ENCODE peak calls at places on chromosome 17, in four cellular contexts. K is NCI-H446 treated with DMSO at 0.1 percent for 48 hours, R is head of caudate nucleus, M is NCI-H345. O is an unnamed sample.

GRCh38 chr17:58156839-58157803 is 8.9 kb downstream of the OR4D1 start:
- DNase-seq in K (no peak), R (peak; percentile 83), M (peak; percentile 7), O (no peak)

GRCh38 chr17:66523378-66524174 is 221.2 kb downstream of the PRKCA start:
- DNase-seq in K (no peak), R (no peak), M (no peak), O (no peak)

GRCh38 chr17:29012535-29012934 is 6.7 kb upstream of the SEZ6 start:
- DNase-seq in K (no peak), R (no peak), M (no peak), O (no peak)

GRCh38 chr17:71987634-71988033 is 133.2 kb upstream of the SOX9 start:
- DNase-seq in K (peak; percentile 31), R (no peak), M (no peak), O (no peak)

GRCh38 chr17:82440991-82441627 is 9.4 kb downstream of the CYBC1 start:
- DNase-seq in K (no peak), R (peak; percentile 71), M (peak; percentile 39), O (peak; percentile 24)

GRCh38 chr17:19574956-19575355 is 41.3 kb downstream of the SLC47A1 start:
- DNase-seq in K (no peak), R (no peak), M (no peak), O (no peak)

GRCh38 chr17:42989726-42990652 is 8.2 kb upstream of the RPL27 start:
- DNase-seq in K (no peak), R (no peak), M (no peak), O (no peak)

GRCh38 chr17:59842901-59843652 is 49.7 kb downstream of the TUBD1 start:
- DNase-seq in K (no peak), R (no peak), M (no peak), O (no peak)

GRCh38 chr17:6072157-6072556 is 2.0 kb downstream of the WSCD1 start:
- DNase-seq in K (no peak), R (no peak), M (no peak), O (no peak)

GRCh38 chr17:82832411-82832810 is 7.4 kb downstream of the ZNF750 start:
- DNase-seq in K (no peak), R (no peak), M (no peak), O (no peak)

O was measured in NCI-H1694 treated with DMSO at 0.1 percent for 48 hours.